ENCODE peak calls at places on chromosomes 6 and 20, in six cellular contexts. V is breast epithelium, E is dorsolateral prefrontal cortex, W is colonic mucosa, J is endodermal cell, H is psoas muscle. Z is an unnamed sample.

GRCh38 chr6:21587182-21587924 is 6.2 kb upstream of the SOX4 start:
- DNase-seq in V (peak), E (peak), W (peak), J (peak), H (peak), Z (no peak)

GRCh38 chr6:86856937-86857563 is 80.3 kb upstream of the HTR1E start:
- DNase-seq in V (no peak), E (no peak), W (peak), J (peak), H (no peak), Z (no peak)

GRCh38 chr6:45633272-45633908 is 255.7 kb upstream of the SUPT3H start:
- DNase-seq in V (no peak), E (no peak), W (no peak), J (no peak), H (no peak), Z (no peak)

GRCh38 chr6:28002181-28002580 is 45.1 kb downstream of the OR2B6 start:
- DNase-seq in V (no peak), E (no peak), W (no peak), J (no peak), H (no peak), Z (no peak)

GRCh38 chr6:94052754-94053153 is 633.4 kb upstream of the EPHA7 start:
- DNase-seq in V (no peak), E (no peak), W (no peak), J (no peak), H (no peak), Z (no peak)

GRCh38 chr6:121884621-121885020 is 449.2 kb downstream of the GJA1 start:
- DNase-seq in V (no peak), E (no peak), W (no peak), J (no peak), H (no peak), Z (no peak)

GRCh38 chr6:85669735-85670194 is 27.1 kb upstream of the SYNCRIP start:
- DNase-seq in V (no peak), E (no peak), W (no peak), J (peak), H (no peak), Z (no peak)

GRCh38 chr20:18527836-18528235 is 20.1 kb downstream of the SEC23B start:
- DNase-seq in V (no peak), E (no peak), W (no peak), J (no peak), H (no peak), Z (no peak)

GRCh38 chr20:17955302-17955701 is 13.3 kb downstream of the SNX5 start:
- DNase-seq in V (no peak), E (no peak), W (no peak), J (no peak), H (no peak), Z (no peak)

GRCh38 chr6:30862156-30862875 is 22.0 kb upstream of the DDR1 start:
- DNase-seq in V (no peak), E (no peak), W (no peak), J (no peak), H (no peak), Z (no peak)

GRCh38 chr20:9660236-9660868 is 146.0 kb downstream of the LAMP5 start:
- DNase-seq in V (no peak), E (no peak), W (no peak), J (peak), H (no peak), Z (no peak)

DNA sequence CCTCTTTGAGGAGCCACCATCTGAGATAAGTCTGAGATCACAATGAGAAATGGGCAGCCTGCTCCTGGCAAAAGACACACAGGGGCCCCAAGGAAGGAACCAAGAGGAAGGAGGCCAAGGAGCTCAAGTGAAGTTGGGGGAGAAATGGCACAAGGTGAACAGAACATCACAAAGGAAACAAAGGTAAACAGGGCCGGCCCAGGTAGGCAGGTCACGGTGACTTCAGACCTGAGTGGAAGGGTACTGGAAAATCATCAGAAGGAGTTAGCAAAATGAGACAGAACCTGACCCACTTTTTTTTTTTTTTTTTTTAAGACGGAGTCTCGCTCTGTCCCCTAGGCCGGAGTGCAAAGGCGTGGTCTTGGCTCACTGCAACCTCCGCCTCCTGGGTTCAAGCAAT is 11.3 kb downstream of the ZMYND8 start:
- DNase-seq in V (no peak), E (no peak), W (no peak), J (no peak), H (no peak), Z (no peak)
- H3K27ac ChIP-seq in V (peak), E (peak), W (no peak), J (no peak), H (no peak), Z (peak)

GRCh38 chr6:44022671-44023352 is 104.4 kb downstream of the MRPL14 start:
- DNase-seq in V (no peak), E (peak), W (no peak), J (peak), H (no peak), Z (no peak)

GRCh38 chr6:44021628-44022295 is 105.5 kb downstream of the MRPL14 start:
- DNase-seq in V (no peak), E (peak), W (no peak), J (peak), H (no peak), Z (no peak)

GRCh38 chr6:44020148-44020547 is 107.1 kb downstream of the MRPL14 start:
- DNase-seq in V (no peak), E (peak), W (no peak), J (peak), H (no peak), Z (no peak)

GRCh38 chr6:44022296-44022661 is 105.0 kb downstream of the MRPL14 start:
- DNase-seq in V (no peak), E (peak), W (no peak), J (peak), H (no peak), Z (no peak)

GRCh38 chr6:44020664-44021425 is 106.4 kb downstream of the MRPL14 start:
- DNase-seq in V (no peak), E (peak), W (no peak), J (peak), H (no peak), Z (no peak)
- H3K27ac ChIP-seq in V (no peak), E (no peak), W (no peak), J (no peak), H (no peak), Z (no peak)

GRCh38 chr6:52966101-52966500 is 29.0 kb downstream of the GSTA4 start:
- DNase-seq in V (no peak), E (no peak), W (no peak), J (no peak), H (no peak), Z (no peak)
- H3K27ac ChIP-seq in V (no peak), E (no peak), W (no peak), J (no peak), H (no peak), Z (no peak)

GRCh38 chr6:119542037-119542436 is 192.5 kb upstream of the MAN1A1 start:
- DNase-seq in V (no peak), E (no peak), W (no peak), J (no peak), H (no peak), Z (no peak)

GRCh38 chr6:119540417-119540816 is 190.9 kb upstream of the MAN1A1 start:
- DNase-seq in V (no peak), E (no peak), W (no peak), J (no peak), H (no peak), Z (no peak)

GRCh38 chr6:119539066-119539746 is 189.6 kb upstream of the MAN1A1 start:
- DNase-seq in V (no peak), E (no peak), W (no peak), J (no peak), H (no peak), Z (no peak)

GRCh38 chr6:119543332-119543731 is 193.8 kb upstream of the MAN1A1 start:
- DNase-seq in V (no peak), E (no peak), W (no peak), J (no peak), H (no peak), Z (no peak)

GRCh38 chr6:119541132-119541905 is 191.8 kb upstream of the MAN1A1 start:
- DNase-seq in V (no peak), E (no peak), W (no peak), J (no peak), H (no peak), Z (no peak)
- H3K27ac ChIP-seq in V (no peak), E (no peak), W (no peak), J (no peak), H (no peak), Z (no peak)

GRCh38 chr20:41331731-41332130 is 8.9 kb upstream of the LPIN3 start:
- DNase-seq in V (no peak), E (no peak), W (no peak), J (peak), H (no peak), Z (no peak)

GRCh38 chr20:41330343-41330720 is 10.3 kb upstream of the LPIN3 start:
- DNase-seq in V (no peak), E (no peak), W (no peak), J (no peak), H (no peak), Z (no peak)

GRCh38 chr20:41327178-41327577 is 9.6 kb upstream of the ZHX3 start:
- DNase-seq in V (no peak), E (no peak), W (no peak), J (no peak), H (no peak), Z (no peak)

GRCh38 chr20:41330941-41331340 is 9.7 kb upstream of the LPIN3 start:
- DNase-seq in V (no peak), E (no peak), W (no peak), J (no peak), H (no peak), Z (no peak)

GRCh38 chr20:41329435-41330342 is 10.9 kb upstream of the LPIN3 start:
- DNase-seq in V (peak), E (no peak), W (peak), J (no peak), H (peak), Z (no peak)
- H3K27ac ChIP-seq in V (peak), E (peak), W (peak), J (no peak), H (peak), Z (no peak)